ENCODE peak calls at places on chromosomes 1 and 21, in eight cellular contexts. L, M, S, E, T, N, O and Z are unnamed samples.

GRCh38 chr1:2875677-2876531 is 74.4 kb upstream of the TTC34 start:
- DNase-seq in L (no peak), M (no peak), S (no peak), E (no peak), T (no peak), N (peak), O (no peak), Z (no peak)

GRCh38 chr1:76919123-76919522 is 51.8 kb downstream of the ST6GALNAC5 start:
- DNase-seq in L (no peak), M (no peak), S (no peak), E (no peak), T (no peak), N (no peak), O (peak), Z (no peak)

GRCh38 chr1:16281765-16282164 is 44.8 kb upstream of the CPLANE2 start:
- DNase-seq in L (no peak), M (no peak), S (no peak), E (no peak), T (no peak), N (no peak), O (no peak), Z (no peak)

GRCh38 chr21:29217818-29218252 is 80.9 kb upstream of the BACH1 start:
- DNase-seq in L (peak), M (peak), S (peak), E (peak), T (no peak), N (no peak), O (no peak), Z (peak)

GRCh38 chr1:171742577-171742922 is 685 bp upstream of the VAMP4 start:
- DNase-seq in L (no peak), M (peak), S (no peak), E (no peak), T (no peak), N (no peak), O (peak), Z (no peak)

GRCh38 chr1:155044812-155045690 is 6.1 kb upstream of the ADAM15 start:
- DNase-seq in L (peak), M (peak), S (peak), E (no peak), T (peak), N (no peak), O (peak), Z (no peak)

GRCh38 chr1:234730110-234730509 is 120.1 kb upstream of the IRF2BP2 start:
- DNase-seq in L (no peak), M (no peak), S (no peak), E (no peak), T (no peak), N (no peak), O (no peak), Z (no peak)

GRCh38 chr1:236083650-236084385 is 18.9 kb upstream of the NID1 start:
- DNase-seq in L (no peak), M (peak), S (no peak), E (no peak), T (no peak), N (no peak), O (no peak), Z (no peak)

GRCh38 chr1:115912116-115912515 is 64.2 kb upstream of the SLC22A15 start:
- DNase-seq in L (no peak), M (no peak), S (no peak), E (no peak), T (no peak), N (no peak), O (no peak), Z (no peak)

GRCh38 chr1:200153277-200154055 is 126.0 kb downstream of the NR5A2 start:
- DNase-seq in L (no peak), M (no peak), S (no peak), E (no peak), T (no peak), N (no peak), O (no peak), Z (no peak)

GRCh38 chr1:19009882-19010321 is 53.4 kb upstream of the IFFO2 start:
- DNase-seq in L (peak), M (peak), S (peak), E (peak), T (no peak), N (no peak), O (peak), Z (peak)

GRCh38 chr1:157241185-157241538 is 103.0 kb upstream of the ETV3 start:
- DNase-seq in L (no peak), M (no peak), S (no peak), E (no peak), T (no peak), N (no peak), O (no peak), Z (no peak)

GRCh38 chr1:154772611-154773515 is 97.2 kb downstream of the KCNN3 start:
- DNase-seq in L (no peak), M (no peak), S (no peak), E (no peak), T (no peak), N (no peak), O (peak), Z (no peak)

GRCh38 chr1:221715321-221716169 is 26.3 kb downstream of the DUSP10 start:
- DNase-seq in L (peak), M (peak), S (no peak), E (no peak), T (no peak), N (no peak), O (peak), Z (no peak)

GRCh38 chr21:33026299-33026858 is 644 bp downstream of the OLIG2 start:
- DNase-seq in L (no peak), M (no peak), S (no peak), E (no peak), T (no peak), N (peak), O (no peak), Z (no peak)

GRCh38 chr21:33025471-33026298 is at the start of gene OLIG2:
- DNase-seq in L (no peak), M (peak), S (no peak), E (no peak), T (no peak), N (peak), O (peak), Z (no peak)

GRCh38 chr21:33023574-33024277 is 2.0 kb upstream of the OLIG2 start:
- DNase-seq in L (no peak), M (no peak), S (no peak), E (no peak), T (no peak), N (peak), O (peak), Z (no peak)

GRCh38 chr21:33024278-33025103 is 1.2 kb upstream of the OLIG2 start:
- DNase-seq in L (no peak), M (no peak), S (no peak), E (no peak), T (no peak), N (no peak), O (peak), Z (no peak)

GRCh38 chr21:33025106-33025470 is 647 bp upstream of the OLIG2 start:
- DNase-seq in L (no peak), M (no peak), S (no peak), E (no peak), T (no peak), N (peak), O (peak), Z (no peak)
- TF ChIP-seq CTCF in L (no peak), M (no peak), S (no peak), E (no peak), T (no peak), N (no peak), O (peak), Z (no peak)

DNA sequence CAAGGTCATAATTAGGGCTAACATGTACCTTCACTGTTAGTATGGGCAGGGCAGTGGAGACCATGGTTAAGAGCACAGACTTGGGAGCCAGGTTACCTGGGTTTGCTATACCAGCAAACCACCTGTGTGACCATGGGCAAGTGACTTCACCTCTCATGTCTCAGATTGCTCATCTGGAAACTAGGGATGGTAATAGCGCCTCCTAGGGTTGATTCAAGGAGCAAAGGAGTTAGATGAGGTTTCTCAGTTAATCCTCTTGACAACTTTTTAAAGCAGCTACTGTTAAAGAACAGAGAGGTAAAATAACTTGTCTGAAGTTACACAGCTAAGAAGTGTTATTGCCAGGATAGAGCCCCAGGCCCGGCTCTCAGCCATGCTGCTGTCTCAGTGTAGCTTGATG is 790 bp upstream of the MATN1 start:
- DNase-seq in L (no peak), M (no peak), S (no peak), E (no peak), T (no peak), N (no peak), O (no peak), Z (no peak)
- TF ChIP-seq CTCF in L (no peak), M (peak), S (peak), E (peak), T (no peak), N (no peak), O (peak), Z (peak)

GRCh38 chr21:45510466-45510955 is 31.7 kb downstream of the SLC19A1 start:
- DNase-seq in L (no peak), M (no peak), S (no peak), E (no peak), T (no peak), N (no peak), O (no peak), Z (no peak)

GRCh38 chr21:45507888-45508508 is 34.2 kb downstream of the SLC19A1 start:
- DNase-seq in L (no peak), M (no peak), S (no peak), E (no peak), T (peak), N (no peak), O (no peak), Z (no peak)

GRCh38 chr21:45508607-45509565 is 33.4 kb downstream of the SLC19A1 start:
- DNase-seq in L (no peak), M (no peak), S (no peak), E (no peak), T (peak), N (peak), O (no peak), Z (no peak)

GRCh38 chr21:45511007-45511406 is 31.2 kb downstream of the SLC19A1 start:
- DNase-seq in L (no peak), M (no peak), S (no peak), E (no peak), T (peak), N (peak), O (no peak), Z (no peak)

DNA sequence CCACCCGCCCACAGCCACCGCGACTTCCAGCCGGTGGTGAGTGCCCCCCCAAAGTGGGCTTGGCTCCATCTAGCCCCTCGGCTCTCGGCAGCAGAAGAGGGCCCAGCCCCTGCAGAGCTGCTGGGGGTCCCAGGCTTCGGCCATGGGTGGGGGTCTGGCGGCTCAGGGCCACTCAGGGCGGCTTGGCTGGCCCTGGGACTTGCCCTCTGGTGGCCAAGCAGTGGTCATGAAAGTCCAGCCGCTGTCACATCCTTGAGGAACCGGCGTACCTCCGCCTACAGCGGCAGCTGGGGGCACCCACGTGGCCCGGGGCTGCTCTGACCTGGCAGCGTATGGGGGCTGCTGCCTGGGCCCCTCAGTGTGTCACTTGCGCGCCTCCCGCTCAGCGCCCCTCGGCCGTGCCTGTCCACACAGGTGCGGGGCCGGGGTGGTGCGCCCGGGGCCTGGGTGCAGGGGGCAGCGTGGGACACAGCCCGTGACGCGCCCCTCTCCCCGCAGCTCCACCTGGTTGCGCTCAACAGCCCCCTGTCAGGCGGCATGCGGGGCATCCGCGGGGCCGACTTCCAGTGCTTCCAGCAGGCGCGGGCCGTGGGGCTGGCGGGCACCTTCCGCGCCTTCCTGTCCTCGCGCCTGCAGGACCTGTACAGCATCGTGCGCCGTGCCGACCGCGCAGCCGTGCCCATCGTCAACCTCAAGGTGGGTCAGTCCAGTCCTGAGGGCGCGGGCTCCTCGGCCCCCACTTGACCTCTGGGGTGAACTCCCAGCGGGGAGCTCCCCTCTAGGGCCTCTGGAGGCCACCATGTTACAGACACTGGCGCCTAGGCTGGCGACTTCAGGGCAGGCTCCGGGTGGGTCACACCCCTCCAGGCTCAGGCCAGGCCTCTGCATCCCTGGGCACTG is 32.4 kb downstream of the SLC19A1 start:
- DNase-seq in L (no peak), M (no peak), S (no peak), E (no peak), T (peak), N (peak), O (peak), Z (no peak)
- TF ChIP-seq CTCF in L (no peak), M (no peak), S (no peak), E (no peak), T (no peak), N (no peak), O (peak), Z (peak)

DNA sequence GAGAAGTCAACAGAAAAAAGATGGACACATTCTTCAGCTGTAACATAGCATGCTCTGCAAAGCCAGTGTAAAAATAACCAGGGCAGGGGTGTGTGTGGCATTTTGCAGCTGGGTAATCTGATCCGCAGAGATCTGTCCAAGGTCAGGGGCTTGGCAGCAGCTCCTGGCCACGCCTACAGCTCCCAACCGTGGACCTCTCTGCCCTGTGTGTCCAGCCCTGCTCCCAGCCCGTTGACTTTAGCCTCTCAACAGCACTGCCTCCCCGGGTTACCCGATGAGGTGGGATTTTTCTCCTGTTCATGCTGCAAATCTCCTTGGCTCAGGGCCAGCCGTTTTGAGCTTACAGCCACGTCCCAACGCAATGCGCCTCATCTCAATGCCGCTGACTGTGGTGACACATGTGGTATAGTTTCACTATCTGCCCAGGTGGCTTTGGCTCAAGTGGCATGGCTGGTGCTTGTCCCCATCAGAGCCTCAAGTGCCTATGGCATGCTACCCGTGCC is 68.1 kb downstream of the VWA5B1 start:
- DNase-seq in L (peak), M (peak), S (no peak), E (no peak), T (peak), N (peak), O (peak), Z (no peak)
- TF ChIP-seq CTCF in L (no peak), M (no peak), S (no peak), E (no peak), T (no peak), N (no peak), O (no peak), Z (no peak)

GRCh38 chr21:44444286-44444931 is 10.9 kb upstream of the LRRC3 start:
- DNase-seq in L (no peak), M (no peak), S (no peak), E (peak), T (peak), N (peak), O (peak), Z (no peak)
- TF ChIP-seq CTCF in L (peak), M (no peak), S (no peak), E (peak), T (no peak), N (no peak), O (peak), Z (peak)

DNA sequence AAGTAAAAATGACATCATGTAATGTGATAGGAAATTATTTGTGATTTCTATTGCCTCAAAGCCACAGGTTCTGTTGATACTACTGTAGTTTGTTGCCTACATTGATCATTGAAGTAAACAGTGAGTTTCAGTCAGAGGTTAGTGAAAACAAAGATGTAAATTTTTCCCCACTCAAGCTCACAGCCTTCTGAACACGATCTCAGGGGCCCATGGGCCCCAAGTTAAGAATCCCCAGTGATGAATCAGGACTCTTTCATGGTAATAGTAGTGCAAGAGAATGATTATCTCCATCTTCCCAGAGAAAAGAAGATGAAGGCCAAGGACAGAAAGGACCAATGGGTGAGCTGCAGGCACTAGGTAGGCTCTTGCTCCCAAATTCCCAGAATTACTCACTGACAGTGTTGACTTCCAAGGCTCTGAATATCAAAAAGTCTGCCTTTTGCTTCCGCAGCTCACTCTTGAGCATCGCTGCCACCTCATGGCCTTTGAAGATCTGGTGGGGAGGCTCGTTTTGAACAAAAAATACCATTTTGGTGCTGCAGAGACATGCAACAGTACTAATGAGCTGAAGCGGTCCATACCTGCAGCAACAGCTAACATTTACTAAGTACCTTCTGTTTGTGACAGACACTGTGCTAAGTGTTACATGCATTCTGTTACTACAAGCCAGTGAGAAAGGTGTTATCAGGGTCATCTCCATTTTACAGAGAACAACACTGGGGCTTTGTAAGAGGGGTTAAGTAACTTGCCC is 113.3 kb downstream of the KIAA0319L start:
- DNase-seq in L (no peak), M (peak), S (no peak), E (no peak), T (no peak), N (no peak), O (peak), Z (no peak)
- TF ChIP-seq CTCF in L (no peak), M (peak), S (no peak), E (no peak), T (no peak), N (no peak), O (peak), Z (peak)